ENCODE peak calls at places on chromosomes 4 and X, in nine cellular contexts. O is adrenal gland, E is A549, K is body of pancreas, A is GM12878, S is suprapubic skin, X is right lobe of liver, I is esophagus muscularis mucosa, J is Peyer's patch. G is an unnamed sample.

GRCh38 chr4:16820304-16820703 is 78.1 kb downstream of the LDB2 start:
- DNase-seq in O (no peak), E (no peak), K (no peak), A (no peak), S (no peak), X (no peak), I (no peak), J (no peak), G (no peak)

GRCh38 chr4:156547891-156548290 is 423.7 kb downstream of the PDGFC start:
- DNase-seq in O (no peak), E (no peak), K (no peak), A (no peak), S (no peak), X (no peak), I (no peak), J (no peak), G (no peak)

GRCh38 chr4:56662782-56663468 is 18.2 kb downstream of the HOPX start:
- DNase-seq in O (no peak), E (no peak), K (no peak), A (no peak), S (no peak), X (no peak), I (peak), J (no peak), G (no peak)

GRCh38 chr4:22984390-22984789 is 291.7 kb downstream of the GBA3 start:
- DNase-seq in O (no peak), E (no peak), K (no peak), A (no peak), S (no peak), X (no peak), I (no peak), J (no peak), G (no peak)

GRCh38 chrX:17656035-17656418 is 81.3 kb upstream of the SCML1 start:
- DNase-seq in O (no peak), E (no peak), K (no peak), A (no peak), S (no peak), X (no peak), I (no peak), J (no peak), G (no peak)

GRCh38 chr4:97235516-97235915 is 907.8 kb downstream of the STPG2 start:
- DNase-seq in O (no peak), E (no peak), K (no peak), A (no peak), S (no peak), X (no peak), I (no peak), J (no peak), G (no peak)

GRCh38 chr4:94339779-94340178 is 2.9 kb downstream of the HPGDS start:
- DNase-seq in O (no peak), E (no peak), K (no peak), A (no peak), S (no peak), X (no peak), I (no peak), J (no peak), G (no peak)

GRCh38 chr4:130479020-130479419 is 1383.1 kb downstream of the C4orf33 start:
- DNase-seq in O (no peak), E (no peak), K (no peak), A (no peak), S (no peak), X (no peak), I (no peak), J (no peak), G (no peak)

GRCh38 chr4:81621490-81621889 is 149.8 kb upstream of the RASGEF1B start:
- DNase-seq in O (no peak), E (no peak), K (no peak), A (no peak), S (no peak), X (no peak), I (no peak), J (no peak), G (no peak)

GRCh38 chrX:19342331-19342906 is 1.3 kb upstream of the PDHA1 start:
- DNase-seq in O (no peak), E (no peak), K (peak), A (no peak), S (no peak), X (no peak), I (no peak), J (no peak), G (no peak)

GRCh38 chr4:6772223-6772928 is 10.2 kb upstream of the KIAA0232 start:
- DNase-seq in O (no peak), E (no peak), K (peak), A (no peak), S (peak), X (no peak), I (no peak), J (peak), G (no peak)

GRCh38 chr4:112296949-112297483 is at the start of gene ALPK1:
- DNase-seq in O (no peak), E (peak), K (peak), A (no peak), S (no peak), X (no peak), I (no peak), J (no peak), G (no peak)
- TF ChIP-seq POLR2A in O (peak), E (no peak), K (peak), A (no peak), S (no peak), X (peak), I (peak), J (peak), G (no peak)

GRCh38 chrX:155179343-155179997 is 36.8 kb upstream of the VBP1 start:
- DNase-seq in O (no peak), E (no peak), K (no peak), A (no peak), S (no peak), X (no peak), I (no peak), J (no peak), G (no peak)
- TF ChIP-seq CTCF in O (no peak), E (no peak), K (no peak), A (no peak), S (no peak), X (peak), I (no peak), J (no peak), G (no peak)

GRCh38 chr4:84968936-84969335 is 2.4 kb upstream of the WDFY3 start:
- DNase-seq in O (no peak), E (no peak), K (no peak), A (no peak), S (no peak), X (no peak), I (no peak), J (no peak), G (no peak)

GRCh38 chr4:84967292-84967651 is 782 bp upstream of the WDFY3 start:
- DNase-seq in O (peak), E (no peak), K (peak), A (no peak), S (no peak), X (no peak), I (no peak), J (no peak), G (no peak)

GRCh38 chr4:84965558-84966381 is 720 bp downstream of the WDFY3 start:
- DNase-seq in O (peak), E (peak), K (peak), A (no peak), S (peak), X (peak), I (no peak), J (peak), G (peak)

GRCh38 chr4:84964995-84965557 is 1.4 kb downstream of the WDFY3 start:
- DNase-seq in O (no peak), E (no peak), K (no peak), A (no peak), S (no peak), X (no peak), I (no peak), J (no peak), G (no peak)

DNA sequence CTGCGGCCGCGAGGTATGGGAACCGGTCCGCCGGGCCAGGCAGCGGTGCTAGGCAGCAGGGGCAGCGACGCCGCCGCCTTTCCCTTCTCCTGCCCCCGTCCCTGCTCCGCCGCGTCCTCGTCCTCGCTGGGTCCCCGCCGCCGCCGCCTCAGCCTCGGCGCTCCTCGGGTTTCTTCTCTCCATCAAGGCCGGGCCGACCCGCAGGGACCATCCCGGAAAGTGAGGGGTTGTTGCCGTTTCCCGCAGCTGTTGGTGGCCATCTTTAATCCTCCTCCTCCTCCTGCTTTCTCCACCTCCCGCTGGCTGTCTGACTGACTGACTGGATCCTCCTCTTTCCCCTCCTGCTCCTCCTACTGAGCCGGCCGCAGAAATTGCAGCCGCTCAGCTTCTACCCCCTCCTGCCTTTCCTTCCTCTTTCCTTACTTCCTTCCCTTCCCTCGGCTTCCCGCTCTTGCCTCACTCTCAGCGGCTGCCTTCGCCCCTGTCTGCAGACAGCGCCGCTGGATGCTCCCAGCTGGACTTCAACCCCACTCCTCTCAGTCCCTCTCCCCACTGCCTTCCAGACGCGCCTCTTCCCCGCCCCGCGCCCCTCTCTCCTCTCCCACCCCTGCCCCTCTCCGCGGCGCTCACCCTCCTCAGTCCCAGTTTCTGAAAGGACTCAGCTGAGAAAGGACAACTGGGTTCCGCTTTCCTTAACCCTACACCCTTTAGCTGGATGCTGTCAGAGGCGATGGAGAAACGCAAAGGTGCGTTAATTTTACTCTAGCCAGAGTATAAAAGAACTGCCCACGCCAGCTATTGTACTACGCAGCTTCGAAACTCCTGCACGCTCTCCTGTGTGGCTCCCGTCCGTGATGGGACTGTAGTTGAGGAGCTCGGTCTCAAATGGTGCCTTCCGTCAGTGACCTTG is at the start of gene WDFY3:
- DNase-seq in O (peak), E (peak), K (peak), A (no peak), S (peak), X (peak), I (peak), J (peak), G (peak)
- TF ChIP-seq POLR2A in O (no peak), E (peak), K (peak), A (no peak), S (peak), X (peak), I (peak), J (peak), G (peak)

GRCh38 chrX:27619975-27620374 is 29.8 kb downstream of the DCAF8L2 start:
- DNase-seq in O (no peak), E (no peak), K (no peak), A (no peak), S (no peak), X (no peak), I (no peak), J (no peak), G (no peak)
- TF ChIP-seq CTCF in O (no peak), E (peak), K (no peak), A (peak), S (no peak), X (peak), I (no peak), J (no peak), G (peak)

GRCh38 chrX:11757729-11758399 is at the start of gene MSL3:
- DNase-seq in O (peak), E (peak), K (peak), A (no peak), S (peak), X (peak), I (no peak), J (peak), G (peak)

GRCh38 chrX:11757397-11757728 is 674 bp upstream of the MSL3 start:
- DNase-seq in O (no peak), E (no peak), K (no peak), A (no peak), S (no peak), X (no peak), I (no peak), J (no peak), G (no peak)

GRCh38 chrX:11758400-11759171 is 549 bp downstream of the MSL3 start:
- DNase-seq in O (peak), E (peak), K (peak), A (no peak), S (peak), X (peak), I (peak), J (peak), G (peak)

GRCh38 chrX:11759461-11760311 is 1.6 kb downstream of the MSL3 start:
- DNase-seq in O (peak), E (peak), K (peak), A (peak), S (peak), X (peak), I (peak), J (peak), G (no peak)

DNA sequence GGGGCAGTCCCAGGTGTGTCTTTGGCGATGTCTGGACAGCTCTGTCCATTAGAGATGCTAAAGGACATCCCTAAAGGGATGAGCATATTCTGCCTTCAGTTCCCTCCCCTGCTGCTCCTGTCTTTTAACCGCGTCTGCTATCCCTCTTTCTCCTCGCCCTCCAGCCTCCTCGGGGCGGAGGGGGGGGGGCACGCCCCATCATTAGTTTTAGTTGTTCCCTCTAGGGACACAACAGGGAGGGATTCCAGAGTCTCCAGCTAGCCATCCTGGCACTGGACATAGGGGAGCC is 1.1 kb downstream of the MSL3 start:
- DNase-seq in O (no peak), E (no peak), K (no peak), A (no peak), S (no peak), X (no peak), I (no peak), J (no peak), G (peak)
- TF ChIP-seq POLR2A in O (no peak), E (peak), K (no peak), A (no peak), S (no peak), X (no peak), I (no peak), J (no peak), G (no peak)

GRCh38 chr4:112978691-112979472 is 70.6 kb upstream of the ANK2 start:
- DNase-seq in O (no peak), E (no peak), K (no peak), A (no peak), S (no peak), X (no peak), I (no peak), J (no peak), G (no peak)

GRCh38 chr4:112979881-112980421 is 69.5 kb upstream of the ANK2 start:
- DNase-seq in O (no peak), E (no peak), K (no peak), A (no peak), S (no peak), X (no peak), I (no peak), J (no peak), G (no peak)

GRCh38 chr4:112982677-112983076 is 66.8 kb upstream of the ANK2 start:
- DNase-seq in O (no peak), E (no peak), K (no peak), A (no peak), S (no peak), X (no peak), I (no peak), J (no peak), G (no peak)
- TF ChIP-seq CTCF in O (no peak), E (no peak), K (no peak), A (no peak), S (no peak), X (no peak), I (peak), J (no peak), G (no peak)

GRCh38 chrX:132584936-132585335 is 96.1 kb upstream of the MBNL3 start:
- DNase-seq in O (no peak), E (no peak), K (no peak), A (no peak), S (no peak), X (no peak), I (no peak), J (no peak), G (no peak)
- TF ChIP-seq POLR2A in O (no peak), E (no peak), K (no peak), A (no peak), S (no peak), X (no peak), I (no peak), J (no peak), G (no peak)

GRCh38 chr4:27703771-27704170 is 843.1 kb downstream of the STIM2 start:
- DNase-seq in O (no peak), E (no peak), K (no peak), A (no peak), S (no peak), X (no peak), I (no peak), J (no peak), G (no peak)

GRCh38 chr4:27701563-27701962 is 840.9 kb downstream of the STIM2 start:
- DNase-seq in O (no peak), E (no peak), K (no peak), A (no peak), S (no peak), X (no peak), I (no peak), J (no peak), G (no peak)

DNA sequence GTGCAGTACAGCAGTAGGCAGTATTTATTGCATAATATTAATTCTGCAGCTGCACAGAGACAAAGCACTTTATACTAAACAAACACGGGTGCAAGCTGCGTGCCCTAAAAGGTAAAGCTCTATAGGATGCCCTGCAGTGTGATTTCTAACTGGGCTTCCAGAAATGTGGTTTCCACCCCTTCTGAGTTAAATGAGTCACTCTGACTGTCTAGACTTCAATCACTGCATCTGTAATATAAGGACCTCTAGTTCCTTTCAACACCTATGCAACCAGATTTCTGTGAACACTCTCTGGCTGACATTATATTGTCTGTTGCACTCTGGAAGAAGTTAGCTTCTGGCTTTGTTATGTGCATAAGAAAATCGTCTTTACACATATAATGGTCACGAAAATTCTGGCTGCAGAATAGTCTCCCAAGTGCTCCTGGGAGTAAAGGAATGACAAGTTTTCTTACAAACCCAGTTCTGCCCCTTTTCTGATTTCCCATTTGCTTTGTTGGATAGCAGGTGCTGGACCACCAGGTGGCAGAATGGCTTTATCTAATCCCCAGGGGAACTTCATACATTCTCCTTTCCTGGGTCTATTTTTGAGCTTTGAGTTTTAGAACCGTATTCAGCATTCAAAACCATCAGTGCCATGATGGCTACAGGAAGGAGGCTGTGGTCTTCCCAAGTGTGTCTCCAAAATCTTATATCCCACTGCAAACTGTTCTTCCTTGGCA is 842.2 kb downstream of the STIM2 start:
- DNase-seq in O (no peak), E (no peak), K (no peak), A (no peak), S (no peak), X (no peak), I (no peak), J (no peak), G (no peak)
- TF ChIP-seq CTCF in O (no peak), E (peak), K (no peak), A (peak), S (no peak), X (peak), I (peak), J (no peak), G (no peak)

DNA sequence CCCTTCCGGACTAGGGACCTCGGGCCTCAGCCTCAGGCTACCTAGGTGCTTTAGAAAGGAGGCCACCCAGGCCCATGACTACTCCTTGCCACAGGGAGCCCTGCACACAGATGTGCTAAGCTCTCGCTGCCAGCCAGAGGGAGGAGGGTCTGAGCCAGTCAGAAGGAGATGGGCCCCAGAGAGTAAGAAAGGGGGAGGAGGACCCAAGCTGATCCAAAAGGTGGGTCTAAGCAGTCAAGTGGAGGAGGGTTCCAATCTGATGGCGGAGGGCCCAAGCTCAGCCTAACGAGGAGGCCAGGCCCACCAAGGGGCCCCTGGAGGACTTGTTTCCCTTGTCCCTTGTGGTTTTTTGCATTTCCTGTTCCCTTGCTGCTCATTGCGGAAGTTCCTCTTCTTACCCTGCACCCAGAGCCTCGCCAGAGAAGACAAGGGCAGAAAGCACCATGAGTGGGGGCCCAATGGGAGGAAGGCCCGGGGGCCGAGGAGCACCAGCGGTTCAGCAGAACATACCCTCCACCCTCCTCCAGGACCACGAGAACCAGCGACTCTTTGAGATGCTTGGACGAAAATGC is at the start of gene WAS:
- DNase-seq in O (no peak), E (no peak), K (peak), A (peak), S (no peak), X (no peak), I (no peak), J (peak), G (peak)
- TF ChIP-seq POLR2A in O (no peak), E (no peak), K (no peak), A (peak), S (no peak), X (no peak), I (no peak), J (no peak), G (no peak)

DNA sequence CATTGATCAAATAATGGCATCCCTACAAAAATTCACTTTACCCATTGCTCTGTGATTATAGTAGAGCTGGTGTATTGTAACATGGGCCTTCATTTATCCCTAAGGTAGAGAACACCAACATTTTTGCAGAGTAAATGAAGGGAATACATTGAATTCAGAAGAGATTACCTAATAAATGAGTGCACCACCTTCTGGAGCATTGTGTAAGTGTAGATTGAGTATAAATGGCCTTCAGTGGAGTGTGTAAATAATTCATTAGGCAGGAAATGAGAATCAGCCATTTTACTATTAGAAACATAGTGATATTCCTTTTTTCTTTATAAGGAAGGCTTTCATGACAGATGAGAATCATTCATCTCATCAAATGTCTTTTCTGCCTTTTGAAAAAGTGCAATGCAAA is 155.8 kb downstream of the FAM47B start:
- DNase-seq in O (no peak), E (no peak), K (no peak), A (no peak), S (no peak), X (no peak), I (no peak), J (no peak), G (no peak)
- TF ChIP-seq CTCF in O (no peak), E (no peak), K (no peak), A (no peak), S (no peak), X (no peak), I (no peak), J (no peak), G (no peak)

G was measured in spleen.